ENCODE peak calls at places on chromosomes 3 and 15, in four cellular contexts. H, N, C and S are unnamed samples.

GRCh38 chr3:50447290-50447840 is 56.1 kb downstream of the CACNA2D2 start:
- DNase-seq in H (no peak), N (no peak), C (no peak), S (no peak)

GRCh38 chr15:40081691-40082194 is 26.9 kb downstream of the BMF start:
- DNase-seq in H (peak), N (peak), C (no peak), S (no peak)

GRCh38 chr3:193297421-193297820 is 56.4 kb downstream of the PLAAT1 start:
- DNase-seq in H (no peak), N (no peak), C (peak), S (no peak)

GRCh38 chr3:177126015-177126773 is 71.1 kb downstream of the TBL1XR1 start:
- DNase-seq in H (no peak), N (no peak), C (peak), S (no peak)

GRCh38 chr3:13420817-13421755 is 964 bp upstream of the NUP210 start:
- DNase-seq in H (no peak), N (no peak), C (no peak), S (peak)

GRCh38 chr15:33132722-33133345 is 61.7 kb downstream of the FMN1 start:
- DNase-seq in H (no peak), N (no peak), C (peak), S (no peak)

GRCh38 chr15:98648654-98649537 is 557 bp downstream of the IGF1R start:
- DNase-seq in H (peak), N (peak), C (no peak), S (peak)

GRCh38 chr3:126103121-126104027 is 19.4 kb upstream of the SLC41A3 start:
- DNase-seq in H (no peak), N (no peak), C (no peak), S (no peak)

GRCh38 chr3:33883538-33884203 is 85.2 kb downstream of the PDCD6IP start:
- DNase-seq in H (no peak), N (no peak), C (peak), S (no peak)

GRCh38 chr3:123361019-123361418 is 87.9 kb downstream of the ADCY5 start:
- DNase-seq in H (no peak), N (no peak), C (no peak), S (no peak)

GRCh38 chr15:92831459-92832229 is 68.5 kb upstream of the CHD2 start:
- DNase-seq in H (peak), N (peak), C (peak), S (peak)

GRCh38 chr3:57179580-57180410 is 14.6 kb upstream of the IL17RD start:
- DNase-seq in H (no peak), N (no peak), C (no peak), S (no peak)

GRCh38 chr3:20326537-20326936 is 140.5 kb upstream of the SGO1 start:
- DNase-seq in H (no peak), N (no peak), C (no peak), S (no peak)

GRCh38 chr3:172140499-172141391 is 101.4 kb downstream of the FNDC3B start:
- DNase-seq in H (no peak), N (no peak), C (peak), S (no peak)

GRCh38 chr3:153970047-153970446 is 151.1 kb upstream of the ARHGEF26 start:
- DNase-seq in H (no peak), N (no peak), C (no peak), S (no peak)

GRCh38 chr15:62079594-62079993 is 12.8 kb downstream of the C2CD4A start:
- DNase-seq in H (no peak), N (no peak), C (no peak), S (no peak)

GRCh38 chr3:132256984-132257383 is 60.2 kb upstream of the ACP3 start:
- DNase-seq in H (no peak), N (no peak), C (no peak), S (no peak)

GRCh38 chr15:65094294-65094995 is 17.9 kb downstream of the KBTBD13 start:
- DNase-seq in H (peak), N (no peak), C (no peak), S (no peak)

GRCh38 chr3:170997966-170998913 is 28.3 kb downstream of the SLC2A2 start:
- DNase-seq in H (no peak), N (no peak), C (no peak), S (no peak)

GRCh38 chr15:60351066-60351465 is 46.7 kb downstream of the ANXA2 start:
- DNase-seq in H (peak), N (no peak), C (no peak), S (no peak)

GRCh38 chr15:58369261-58369699 is 62.5 kb upstream of the LIPC start:
- DNase-seq in H (no peak), N (no peak), C (peak), S (no peak)

GRCh38 chr3:188123170-188123920 is 30.6 kb upstream of the LPP start:
- DNase-seq in H (no peak), N (no peak), C (no peak), S (no peak)

GRCh38 chr3:14147617-14148016 is 22.8 kb downstream of the TMEM43 start:
- DNase-seq in H (no peak), N (no peak), C (no peak), S (no peak)

GRCh38 chr15:101012326-101013040 is 93.3 kb downstream of the LRRK1 start:
- DNase-seq in H (no peak), N (no peak), C (no peak), S (no peak)

GRCh38 chr3:149080699-149081091 is 5.6 kb downstream of the HLTF start:
- DNase-seq in H (no peak), N (no peak), C (no peak), S (no peak)

GRCh38 chr3:123165163-123165562 is 36.6 kb upstream of the SEC22A start:
- DNase-seq in H (no peak), N (no peak), C (no peak), S (no peak)

GRCh38 chr15:25557916-25558315 is 119.1 kb upstream of the UBE3A start:
- DNase-seq in H (no peak), N (no peak), C (no peak), S (no peak)

GRCh38 chr15:25406846-25407245 is 32.0 kb downstream of the UBE3A start:
- DNase-seq in H (no peak), N (no peak), C (no peak), S (no peak)

GRCh38 chr3:71397046-71397445 is 186.5 kb downstream of the FOXP1 start:
- DNase-seq in H (no peak), N (no peak), C (no peak), S (no peak)

GRCh38 chr3:98596902-98597500 is 3.6 kb upstream of the CPOX start:
- DNase-seq in H (no peak), N (no peak), C (peak), S (no peak)

GRCh38 chr3:73192036-73192738 is 130.7 kb downstream of the EBLN2 start:
- DNase-seq in H (no peak), N (no peak), C (no peak), S (no peak)

GRCh38 chr15:99504823-99505551 is 60.8 kb upstream of the MEF2A start:
- DNase-seq in H (no peak), N (no peak), C (peak), S (no peak)

GRCh38 chr3:120129718-120130117 is 35.5 kb upstream of the GSK3B start:
- DNase-seq in H (no peak), N (no peak), C (no peak), S (no peak)

GRCh38 chr3:54567949-54568348 is 359.9 kb downstream of the LRTM1 start:
- DNase-seq in H (no peak), N (no peak), C (no peak), S (no peak)

GRCh38 chr3:111936967-111937366 is 41.9 kb upstream of the ABHD10 start:
- DNase-seq in H (no peak), N (no peak), C (no peak), S (no peak)

GRCh38 chr3:120239644-120240043 is 45.4 kb downstream of the GPR156 start:
- DNase-seq in H (no peak), N (no peak), C (no peak), S (no peak)

GRCh38 chr3:159852821-159853505 is 135.7 kb upstream of the IL12A start:
- DNase-seq in H (peak), N (peak), C (no peak), S (no peak)

GRCh38 chr3:63390831-63391230 is 112.7 kb downstream of the SYNPR start:
- DNase-seq in H (no peak), N (no peak), C (no peak), S (no peak)